ENCODE peak calls at places on chromosomes 12 and 14, in eight cellular contexts. One of them, this sample, is unnamed.

GRCh38 chr12:115504241-115504941 is 773.1 kb downstream of the MED13L start:
- ATAC-seq in naive thymus-derived CD4-positive, alpha-beta T cell: no peak
- ATAC-seq in left cardiac atrium: peak
- ATAC-seq in aorta: no peak
- ATAC-seq in PC-3: no peak
- ATAC-seq in activated naive CD4-positive, alpha-beta T cell treated with anti-CD3 and anti-CD28 coated beads, Interleukin-2, amount 50 U/mL, for 72 hours: no peak
- ATAC-seq in activated CD8-positive, alpha-beta T cell treated with anti-CD3 and anti-CD28 coated beads for 36 hours: no peak
- ATAC-seq in activated T-cell treated with anti-CD3 and anti-CD28 coated beads, Interleukin-2, amount 50 U/mL, for 4 hours: no peak
- ATAC-seq in this sample: no peak

GRCh38 chr14:29536886-29537511 is 390.6 kb downstream of the PRKD1 start:
- ATAC-seq in naive thymus-derived CD4-positive, alpha-beta T cell: no peak
- ATAC-seq in left cardiac atrium: no peak
- ATAC-seq in aorta: no peak
- ATAC-seq in PC-3: no peak
- ATAC-seq in activated naive CD4-positive, alpha-beta T cell treated with anti-CD3 and anti-CD28 coated beads, Interleukin-2, amount 50 U/mL, for 72 hours: no peak
- ATAC-seq in activated CD8-positive, alpha-beta T cell treated with anti-CD3 and anti-CD28 coated beads for 36 hours: no peak
- ATAC-seq in activated T-cell treated with anti-CD3 and anti-CD28 coated beads, Interleukin-2, amount 50 U/mL, for 4 hours: no peak
- ATAC-seq in this sample: no peak

GRCh38 chr12:108699955-108700563 is 31.3 kb downstream of the CORO1C start:
- ATAC-seq in naive thymus-derived CD4-positive, alpha-beta T cell: no peak
- ATAC-seq in left cardiac atrium: no peak
- ATAC-seq in aorta: no peak
- ATAC-seq in PC-3: no peak
- ATAC-seq in activated naive CD4-positive, alpha-beta T cell treated with anti-CD3 and anti-CD28 coated beads, Interleukin-2, amount 50 U/mL, for 72 hours: no peak
- ATAC-seq in activated CD8-positive, alpha-beta T cell treated with anti-CD3 and anti-CD28 coated beads for 36 hours: no peak
- ATAC-seq in activated T-cell treated with anti-CD3 and anti-CD28 coated beads, Interleukin-2, amount 50 U/mL, for 4 hours: no peak
- ATAC-seq in this sample: no peak

GRCh38 chr12:41769810-41770209 is 374.9 kb downstream of the GXYLT1 start:
- ATAC-seq in naive thymus-derived CD4-positive, alpha-beta T cell: no peak
- ATAC-seq in left cardiac atrium: no peak
- ATAC-seq in aorta: no peak
- ATAC-seq in PC-3: no peak
- ATAC-seq in activated naive CD4-positive, alpha-beta T cell treated with anti-CD3 and anti-CD28 coated beads, Interleukin-2, amount 50 U/mL, for 72 hours: peak
- ATAC-seq in activated CD8-positive, alpha-beta T cell treated with anti-CD3 and anti-CD28 coated beads for 36 hours: peak
- ATAC-seq in activated T-cell treated with anti-CD3 and anti-CD28 coated beads, Interleukin-2, amount 50 U/mL, for 4 hours: no peak
- ATAC-seq in this sample: peak

GRCh38 chr14:94717808-94718207 is 52.1 kb downstream of the GSC start:
- ATAC-seq in naive thymus-derived CD4-positive, alpha-beta T cell: no peak
- ATAC-seq in left cardiac atrium: no peak
- ATAC-seq in aorta: no peak
- ATAC-seq in PC-3: no peak
- ATAC-seq in activated naive CD4-positive, alpha-beta T cell treated with anti-CD3 and anti-CD28 coated beads, Interleukin-2, amount 50 U/mL, for 72 hours: no peak
- ATAC-seq in activated CD8-positive, alpha-beta T cell treated with anti-CD3 and anti-CD28 coated beads for 36 hours: no peak
- ATAC-seq in activated T-cell treated with anti-CD3 and anti-CD28 coated beads, Interleukin-2, amount 50 U/mL, for 4 hours: no peak
- ATAC-seq in this sample: no peak

GRCh38 chr12:105189293-105189692 is 46.7 kb downstream of the APPL2 start:
- ATAC-seq in naive thymus-derived CD4-positive, alpha-beta T cell: no peak
- ATAC-seq in left cardiac atrium: no peak
- ATAC-seq in aorta: no peak
- ATAC-seq in PC-3: no peak
- ATAC-seq in activated naive CD4-positive, alpha-beta T cell treated with anti-CD3 and anti-CD28 coated beads, Interleukin-2, amount 50 U/mL, for 72 hours: no peak
- ATAC-seq in activated CD8-positive, alpha-beta T cell treated with anti-CD3 and anti-CD28 coated beads for 36 hours: no peak
- ATAC-seq in activated T-cell treated with anti-CD3 and anti-CD28 coated beads, Interleukin-2, amount 50 U/mL, for 4 hours: no peak
- ATAC-seq in this sample: no peak

GRCh38 chr12:54581412-54581811 is 7.0 kb downstream of the PPP1R1A start:
- ATAC-seq in naive thymus-derived CD4-positive, alpha-beta T cell: no peak
- ATAC-seq in left cardiac atrium: no peak
- ATAC-seq in aorta: no peak
- ATAC-seq in PC-3: no peak
- ATAC-seq in activated naive CD4-positive, alpha-beta T cell treated with anti-CD3 and anti-CD28 coated beads, Interleukin-2, amount 50 U/mL, for 72 hours: no peak
- ATAC-seq in activated CD8-positive, alpha-beta T cell treated with anti-CD3 and anti-CD28 coated beads for 36 hours: no peak
- ATAC-seq in activated T-cell treated with anti-CD3 and anti-CD28 coated beads, Interleukin-2, amount 50 U/mL, for 4 hours: no peak
- ATAC-seq in this sample: no peak

GRCh38 chr12:79294590-79294989 is 396.2 kb downstream of the PAWR start:
- ATAC-seq in naive thymus-derived CD4-positive, alpha-beta T cell: no peak
- ATAC-seq in left cardiac atrium: no peak
- ATAC-seq in aorta: no peak
- ATAC-seq in PC-3: peak
- ATAC-seq in activated naive CD4-positive, alpha-beta T cell treated with anti-CD3 and anti-CD28 coated beads, Interleukin-2, amount 50 U/mL, for 72 hours: no peak
- ATAC-seq in activated CD8-positive, alpha-beta T cell treated with anti-CD3 and anti-CD28 coated beads for 36 hours: no peak
- ATAC-seq in activated T-cell treated with anti-CD3 and anti-CD28 coated beads, Interleukin-2, amount 50 U/mL, for 4 hours: no peak
- ATAC-seq in this sample: no peak

GRCh38 chr12:27571463-27571862 is 47.5 kb downstream of the PPFIBP1 start:
- ATAC-seq in naive thymus-derived CD4-positive, alpha-beta T cell: no peak
- ATAC-seq in left cardiac atrium: no peak
- ATAC-seq in aorta: no peak
- ATAC-seq in PC-3: no peak
- ATAC-seq in activated naive CD4-positive, alpha-beta T cell treated with anti-CD3 and anti-CD28 coated beads, Interleukin-2, amount 50 U/mL, for 72 hours: peak
- ATAC-seq in activated CD8-positive, alpha-beta T cell treated with anti-CD3 and anti-CD28 coated beads for 36 hours: no peak
- ATAC-seq in activated T-cell treated with anti-CD3 and anti-CD28 coated beads, Interleukin-2, amount 50 U/mL, for 4 hours: no peak
- ATAC-seq in this sample: no peak